ENCODE peak calls at places on chromosomes 11 and 22, in nine cellular contexts. U is GM23248; K is midbrain; S is nephron progenitor cell; M is AG09309; W is bronchial epithelial cell; T is progenitor cell of endocrine pancreas; H is kidney; J is activated naive CD8-positive, alpha-beta T cell treated with anti-CD3 and anti-CD28 coated beads, Interleukin-2, amount 50 U/mL, for 24 hours. V is an unnamed sample.
A peak's percentile ranks its signal among the peaks of the same experiment; 100 is the strongest.

GRCh38 chr22:30309981-30310672 is 16.6 kb downstream of the TBC1D10A start:
- DNase-seq in U (peak; percentile 87), K (no peak), S (no peak), M (no peak), W (peak; percentile 85), T (no peak), H (no peak), J (no peak), V (no peak)

GRCh38 chr11:33388793-33389525 is 131.8 kb downstream of the HIPK3 start:
- DNase-seq in U (no peak), K (no peak), S (no peak), M (no peak), W (no peak), T (no peak), H (no peak), J (no peak), V (no peak)

GRCh38 chr22:33104192-33104591 is 46.0 kb upstream of the SYN3 start:
- DNase-seq in U (no peak), K (no peak), S (no peak), M (no peak), W (no peak), T (no peak), H (no peak), J (no peak), V (no peak)

GRCh38 chr11:132595711-132596111 is 936.6 kb downstream of the OPCML start:
- DNase-seq in U (no peak), K (no peak), S (no peak), M (no peak), W (no peak), T (no peak), H (no peak), J (no peak), V (no peak)

GRCh38 chr11:110525883-110526282 is 96.1 kb downstream of the FDX1 start:
- DNase-seq in U (peak; percentile 87), K (no peak), S (no peak), M (peak; percentile 52), W (peak; percentile 99), T (no peak), H (no peak), J (no peak), V (peak; percentile 47)

GRCh38 chr11:10139081-10139480 is 154.9 kb downstream of the SBF2 start:
- DNase-seq in U (no peak), K (no peak), S (no peak), M (no peak), W (no peak), T (no peak), H (no peak), J (no peak), V (no peak)

GRCh38 chr22:21641417-21641794 is 696 bp upstream of the SDF2L1 start:
- DNase-seq in U (peak; percentile 74), K (peak; percentile 48), S (peak; percentile 51), M (no peak), W (peak; percentile 44), T (no peak), H (peak; percentile 61), J (no peak), V (peak; percentile 72)

GRCh38 chr11:63504054-63504453 is 1.8 kb upstream of the LGALS12 start:
- DNase-seq in U (no peak), K (no peak), S (no peak), M (no peak), W (no peak), T (no peak), H (no peak), J (no peak), V (no peak)

GRCh38 chr11:128903248-128904041 is 12.3 kb downstream of the KCNJ5 start:
- DNase-seq in U (peak; percentile 61), K (peak; percentile 14), S (peak; percentile 23), M (no peak), W (peak; percentile 86), T (no peak), H (peak; percentile 77), J (no peak), V (peak; percentile 67)

GRCh38 chr11:16933756-16934603 is 80.2 kb downstream of the PLEKHA7 start:
- DNase-seq in U (no peak), K (peak; percentile 6), S (no peak), M (no peak), W (no peak), T (no peak), H (no peak), J (no peak), V (peak; percentile 33)

GRCh38 chr11:66289548-66290331 is 797 bp upstream of the YIF1A start:
- DNase-seq in U (peak; percentile 86), K (peak; percentile 72), S (peak; percentile 94), M (peak; percentile 33), W (no peak), T (peak; percentile 74), H (no peak), J (peak; percentile 86), V (peak; percentile 81)

GRCh38 chr22:49449811-49450386 is 377.8 kb downstream of the BRD1 start:
- DNase-seq in U (no peak), K (no peak), S (no peak), M (no peak), W (no peak), T (no peak), H (no peak), J (no peak), V (no peak)

GRCh38 chr11:126355926-126356897 is 726 bp downstream of the ST3GAL4 start:
- DNase-seq in U (peak; percentile 81), K (peak; percentile 72), S (no peak), M (no peak), W (no peak), T (peak; percentile 25), H (no peak), J (peak; percentile 32), V (peak; percentile 60)

GRCh38 chr11:115672999-115673411 is 168.8 kb upstream of the CADM1 start:
- DNase-seq in U (peak; percentile 35), K (peak; percentile 55), S (no peak), M (peak; percentile 67), W (peak; percentile 22), T (no peak), H (no peak), J (no peak), V (no peak)

V was measured in ELR.